ENCODE peak calls at places on chromosomes 3 and 15, in ten cellular contexts. W, Y, B, H, A, I, Z, K, U and P are unnamed samples.

GRCh38 chr3:28612232-28612631 is 263.6 kb upstream of the AZI2 start:
- DNase-seq in I (no peak), H (no peak), U (no peak), B (no peak), A (no peak), K (no peak), Z (no peak), Y (no peak), W (no peak), P (no peak)

GRCh38 chr3:117719316-117719926 is 1009.8 kb downstream of the TUSC7 start:
- DNase-seq in U (peak), W (no peak), Y (no peak), H (no peak), K (no peak), I (no peak), B (no peak), Z (no peak), A (peak), P (no peak)

GRCh38 chr3:69290006-69290405 is 95.9 kb downstream of the FRMD4B start:
- DNase-seq in Z (no peak), H (no peak), B (no peak), K (no peak), Y (no peak), I (no peak), A (no peak), W (no peak), U (no peak), P (peak)

GRCh38 chr3:58047806-58048205 is 39.6 kb downstream of the FLNB start:
- DNase-seq in Y (no peak), Z (no peak), U (peak), I (no peak), W (no peak), A (no peak), B (peak), K (no peak), H (no peak), P (no peak)

GRCh38 chr3:3798641-3799113 is 554 bp upstream of the LRRN1 start:
- DNase-seq in U (no peak), Z (no peak), Y (no peak), K (no peak), I (no peak), W (peak), H (no peak), B (no peak), A (peak), P (no peak)

GRCh38 chr15:101810451-101810850 is 1.6 kb upstream of the OR4F15 start:
- DNase-seq in K (no peak), I (no peak), H (no peak), Y (no peak), U (no peak), B (no peak), W (no peak), A (no peak), Z (no peak), P (no peak)

GRCh38 chr15:85755942-85756341 is 38.8 kb downstream of the KLHL25 start:
- DNase-seq in U (no peak), I (no peak), B (no peak), K (peak), Z (no peak), A (no peak), H (no peak), Y (no peak), W (no peak), P (no peak)

GRCh38 chr3:14290631-14291385 is 111.6 kb upstream of the SLC6A6 start:
- DNase-seq in A (peak), H (no peak), U (no peak), I (no peak), B (no peak), Z (no peak), W (no peak), Y (no peak), K (no peak), P (no peak)

GRCh38 chr15:51129513-51130197 is 34.9 kb upstream of the TNFAIP8L3 start:
- DNase-seq in Z (no peak), B (no peak), Y (no peak), I (no peak), U (no peak), A (no peak), W (no peak), K (no peak), H (no peak), P (no peak)

GRCh38 chr3:64440498-64440897 is 215.2 kb upstream of the PRICKLE2 start:
- DNase-seq in I (no peak), Y (no peak), B (peak), W (no peak), K (no peak), A (peak), Z (no peak), H (no peak), U (peak), P (no peak)

GRCh38 chr3:30098656-30099454 is 507.5 kb upstream of the TGFBR2 start:
- DNase-seq in Z (no peak), K (no peak), Y (no peak), W (no peak), I (no peak), B (peak), A (peak), H (peak), U (peak), P (no peak)

GRCh38 chr3:197327701-197328100 is 29.3 kb upstream of the DLG1 start:
- DNase-seq in A (no peak), H (no peak), I (no peak), U (peak), Y (no peak), Z (no peak), K (no peak), W (no peak), B (peak), P (no peak)

GRCh38 chr3:140186421-140186920 is 251.5 kb downstream of the CLSTN2 start:
- DNase-seq in K (no peak), I (no peak), U (peak), B (peak), H (no peak), Z (no peak), A (peak), Y (no peak), W (no peak), P (no peak)

GRCh38 chr3:21722301-21722700 is 28.7 kb downstream of the ZNF385D start:
- DNase-seq in B (no peak), W (no peak), H (no peak), K (no peak), I (no peak), Z (no peak), A (no peak), Y (no peak), U (no peak), P (no peak)

GRCh38 chr3:139296141-139296718 is 47.6 kb upstream of the MRPS22 start:
- DNase-seq in W (no peak), H (no peak), U (no peak), Y (no peak), K (no peak), I (no peak), B (no peak), Z (no peak), A (peak), P (no peak)

GRCh38 chr15:40265875-40266274 is 17.0 kb downstream of the ANKRD63 start:
- DNase-seq in Y (no peak), K (no peak), H (no peak), Z (no peak), U (no peak), B (no peak), I (no peak), W (no peak), A (no peak), P (no peak)

GRCh38 chr3:126202281-126203079 is 22.1 kb upstream of the ALDH1L1 start:
- DNase-seq in K (no peak), A (no peak), B (no peak), Y (no peak), H (no peak), I (no peak), Z (no peak), W (no peak), U (no peak), P (no peak)

GRCh38 chr3:187913617-187914033 is 168.4 kb upstream of the BCL6 start:
- DNase-seq in B (peak), A (peak), Y (no peak), W (no peak), I (peak), K (no peak), H (no peak), U (peak), Z (no peak), P (no peak)

GRCh38 chr3:100103558-100104441 is 10.5 kb downstream of the FILIP1L start:
- DNase-seq in U (peak), B (peak), W (no peak), Z (no peak), A (no peak), K (no peak), Y (no peak), H (no peak), I (no peak), P (no peak)

GRCh38 chr15:34588046-34588674 is 4.7 kb upstream of the GOLGA8B start:
- DNase-seq in A (peak), Z (peak), I (peak), U (peak), B (peak), Y (peak), W (peak), K (no peak), H (peak), P (peak)

GRCh38 chr3:21390136-21390535 is 360.9 kb downstream of the ZNF385D start:
- DNase-seq in W (no peak), Z (no peak), B (peak), U (peak), H (no peak), Y (no peak), K (no peak), I (no peak), A (no peak), P (no peak)

GRCh38 chr3:64399205-64399800 is 174.0 kb upstream of the PRICKLE2 start:
- DNase-seq in U (peak), A (peak), B (peak), K (no peak), H (peak), I (peak), Z (no peak), Y (no peak), W (peak), P (no peak)

GRCh38 chr3:128709506-128710210 is 16.3 kb upstream of the RAB7A start:
- DNase-seq in Z (no peak), A (no peak), W (no peak), H (no peak), U (no peak), K (no peak), B (no peak), Y (no peak), I (no peak), P (no peak)

GRCh38 chr3:160372780-160373179 is 26.2 kb downstream of the IFT80 start:
- DNase-seq in K (no peak), Z (no peak), U (peak), W (no peak), A (no peak), B (peak), Y (no peak), I (peak), H (no peak), P (no peak)

GRCh38 chr3:169149349-169149890 is 514.1 kb downstream of the MECOM start:
- DNase-seq in B (peak), K (peak), I (peak), Z (peak), H (peak), U (peak), Y (peak), A (peak), W (peak), P (peak)

GRCh38 chr15:91789136-91789535 is 64.4 kb upstream of the SLCO3A1 start:
- DNase-seq in A (no peak), W (no peak), U (no peak), Y (no peak), Z (no peak), B (no peak), K (no peak), H (no peak), I (no peak), P (no peak)

GRCh38 chr3:44914936-44915335 is 40.5 kb downstream of the TGM4 start:
- DNase-seq in U (no peak), A (peak), Z (no peak), Y (no peak), I (no peak), W (no peak), H (no peak), K (no peak), B (no peak), P (no peak)

GRCh38 chr3:56494679-56495322 is 26.5 kb upstream of the ERC2 start:
- DNase-seq in Y (peak), I (peak), B (peak), U (peak), Z (peak), W (peak), A (peak), H (peak), K (no peak), P (no peak)

GRCh38 chr3:56491566-56491965 is 23.3 kb upstream of the ERC2 start:
- DNase-seq in I (no peak), K (no peak), U (no peak), W (no peak), H (no peak), A (no peak), B (no peak), Y (no peak), Z (no peak), P (no peak)
- H3K27ac ChIP-seq in I (no peak), K (no peak), U (no peak), W (no peak), H (no peak), A (no peak), B (no peak), Y (no peak), Z (no peak), P (no peak)

DNA sequence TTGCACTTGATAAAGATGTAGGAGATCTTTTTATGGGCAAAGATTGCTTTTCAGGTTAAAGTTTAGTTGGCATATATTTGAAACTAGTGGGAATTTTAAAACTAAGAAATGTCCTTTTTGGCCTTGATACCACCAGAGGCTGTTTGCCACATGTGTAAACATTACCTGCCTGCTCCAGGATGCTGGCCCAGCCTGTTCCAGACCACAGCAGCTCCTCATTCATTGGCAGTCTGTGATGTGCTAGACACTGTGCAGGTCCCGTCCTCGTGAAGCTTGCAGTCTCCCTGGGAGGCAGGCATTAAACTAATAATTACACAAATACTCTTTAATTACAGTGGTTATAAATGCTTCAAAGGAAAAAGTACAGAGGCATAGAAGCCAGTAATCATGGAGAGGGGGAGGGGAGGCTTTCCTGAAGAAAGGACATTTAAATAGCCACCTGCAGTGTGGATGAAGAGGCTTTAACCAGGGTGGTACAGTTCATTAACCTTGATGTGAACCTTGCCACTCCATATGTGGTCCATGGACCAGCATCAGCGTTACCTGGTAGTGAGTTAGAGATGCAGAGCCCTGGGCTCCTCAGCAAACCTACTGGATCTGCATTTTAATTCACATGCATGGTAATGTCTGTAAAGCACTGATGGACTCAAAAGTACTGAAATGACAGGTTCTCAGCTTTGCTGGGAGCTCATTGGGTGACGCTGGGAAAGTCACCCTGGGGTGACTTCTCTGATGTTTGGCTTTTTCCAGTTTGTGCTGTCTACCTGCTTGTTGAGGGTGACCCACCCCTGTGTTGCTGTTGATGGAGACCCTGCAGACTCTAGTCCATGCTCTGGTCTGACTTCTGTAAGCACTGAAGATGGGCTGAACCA is 5.3 kb downstream of the ZNF710 start:
- DNase-seq in A (no peak), Y (no peak), H (no peak), U (no peak), Z (no peak), K (no peak), B (no peak), W (no peak), I (no peak), P (no peak)
- H3K27ac ChIP-seq in A (peak), Y (no peak), H (no peak), U (no peak), Z (no peak), K (peak), B (no peak), W (no peak), I (no peak), P (no peak)

GRCh38 chr3:59957150-59957549 is 907.3 kb upstream of the CFAP20DC start:
- DNase-seq in A (no peak), K (no peak), Y (no peak), U (no peak), Z (no peak), H (no peak), I (no peak), W (no peak), B (no peak), P (no peak)

DNA sequence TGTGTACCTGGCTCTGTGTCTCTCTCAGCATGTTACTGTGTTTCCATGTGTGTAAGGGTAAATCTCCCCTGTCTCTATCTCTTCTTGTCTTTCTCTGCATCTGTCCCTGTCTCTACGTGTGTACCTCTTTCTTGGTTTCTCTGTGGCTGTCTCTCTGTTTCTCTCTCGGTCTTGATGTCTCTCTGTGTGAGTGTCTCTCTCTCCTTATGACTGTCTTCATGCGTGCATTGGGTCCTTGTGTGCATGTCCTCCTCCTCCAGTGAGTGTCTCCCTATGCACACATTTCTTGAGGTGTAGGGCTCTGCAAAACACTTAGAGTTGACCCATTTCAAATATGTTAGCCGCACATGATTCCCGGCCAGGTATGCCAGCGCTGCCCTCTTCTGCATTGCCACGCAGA is 903.3 kb upstream of the CFAP20DC start:
- DNase-seq in A (no peak), Z (no peak), I (no peak), U (no peak), Y (no peak), K (no peak), H (no peak), W (no peak), B (no peak), P (no peak)
- H3K27ac ChIP-seq in A (no peak), Z (no peak), I (no peak), U (no peak), Y (no peak), K (no peak), H (no peak), W (no peak), B (no peak), P (no peak)

DNA sequence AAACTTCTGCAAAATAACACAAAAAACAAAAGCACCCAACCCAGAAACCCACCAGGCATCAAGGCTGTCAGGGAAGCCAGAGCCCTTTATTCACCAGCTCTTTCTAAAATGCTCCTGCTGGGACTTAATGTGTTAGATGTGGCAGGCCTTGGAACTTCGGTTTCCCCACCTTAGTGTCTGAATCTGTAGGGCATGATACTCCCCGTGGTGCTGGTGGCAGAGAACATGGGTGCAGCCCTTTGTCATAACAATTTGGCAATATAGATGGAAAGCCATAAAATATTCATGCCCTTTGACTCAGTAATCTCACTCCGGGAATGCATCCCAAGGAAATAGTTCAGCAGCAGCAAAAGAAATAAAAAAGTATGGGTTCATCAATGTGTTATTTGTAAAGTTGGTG is 56.9 kb upstream of the LCTL start:
- DNase-seq in Y (no peak), K (no peak), A (peak), I (no peak), U (no peak), W (no peak), H (no peak), B (no peak), Z (no peak), P (no peak)
- H3K27ac ChIP-seq in Y (peak), K (peak), A (no peak), I (peak), U (no peak), W (no peak), H (no peak), B (no peak), Z (no peak), P (peak)

DNA sequence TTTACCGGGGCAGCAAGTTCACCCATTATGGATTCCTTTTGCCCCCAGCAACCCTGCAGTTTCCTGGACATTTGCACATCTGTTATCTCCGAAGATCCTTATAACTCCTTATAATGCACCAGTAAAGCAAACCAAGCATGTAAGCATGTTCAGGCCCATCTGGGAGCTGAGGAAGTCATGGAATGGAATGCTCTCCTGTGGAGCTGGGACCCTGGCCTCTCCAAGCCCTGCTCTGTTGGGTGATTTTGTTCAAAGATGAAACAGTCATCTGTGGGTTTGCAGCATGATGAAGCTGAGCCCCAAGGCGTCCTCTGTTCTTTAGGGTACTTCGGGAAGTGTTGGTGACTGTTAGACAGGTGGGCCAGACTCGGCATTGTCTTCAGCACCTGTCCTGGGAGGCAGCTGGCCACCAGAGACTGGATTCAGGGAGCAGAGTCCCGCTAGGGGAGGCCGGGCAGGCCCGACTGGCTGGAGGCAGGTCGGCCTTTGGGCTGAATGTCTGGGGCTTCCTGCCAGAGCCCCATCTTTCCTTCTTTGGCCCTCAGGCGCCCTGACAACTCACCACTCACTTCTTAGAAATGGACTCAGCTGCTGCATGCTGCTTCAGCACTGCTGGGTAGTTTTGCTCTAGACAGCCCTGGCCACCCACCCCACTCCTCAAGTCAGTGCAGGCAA is 3.9 kb downstream of the DNAH1 start:
- DNase-seq in A (no peak), W (no peak), I (no peak), B (no peak), H (no peak), Y (no peak), U (no peak), Z (no peak), K (no peak), P (no peak)
- H3K27ac ChIP-seq in A (no peak), W (no peak), I (no peak), B (no peak), H (peak), Y (no peak), U (no peak), Z (no peak), K (no peak), P (no peak)

GRCh38 chr3:65507446-65507845 is 531.3 kb downstream of the MAGI1 start:
- DNase-seq in Z (no peak), I (no peak), W (no peak), Y (no peak), K (no peak), H (no peak), U (no peak), B (no peak), A (no peak), P (no peak)

GRCh38 chr3:65503776-65504175 is 534.9 kb downstream of the MAGI1 start:
- DNase-seq in B (no peak), Z (no peak), W (no peak), H (no peak), K (no peak), I (no peak), A (no peak), Y (no peak), U (no peak), P (no peak)

GRCh38 chr3:65508743-65509422 is 529.8 kb downstream of the MAGI1 start:
- DNase-seq in U (no peak), Z (no peak), W (no peak), H (no peak), B (no peak), A (peak), K (no peak), Y (no peak), I (no peak), P (no peak)
- H3K27ac ChIP-seq in U (no peak), Z (no peak), W (no peak), H (no peak), B (no peak), A (no peak), K (no peak), Y (no peak), I (no peak), P (peak)

GRCh38 chr15:100218411-100218810 is 123.4 kb downstream of the ADAMTS17 start:
- DNase-seq in W (no peak), H (no peak), Y (no peak), Z (no peak), U (no peak), B (no peak), A (no peak), I (no peak), K (no peak), P (no peak)
- H3K27ac ChIP-seq in W (no peak), H (no peak), Y (no peak), Z (no peak), U (no peak), B (no peak), A (no peak), I (no peak), K (no peak), P (no peak)